ENCODE peak calls at places on chromosomes 11 and 22, in nine cellular contexts. One of them, this sample, is unnamed.

GRCh38 chr11:102110761-102111010 is 439 bp downstream of the YAP1 start:
- DNase-seq in breast epithelium: no peak
- DNase-seq in sigmoid colon: no peak
- DNase-seq in stomach: no peak
- DNase-seq in GM12891: peak
- DNase-seq in HepG2: no peak
- DNase-seq in suprapubic skin: peak
- DNase-seq in GM23338: no peak
- DNase-seq in transverse colon: no peak
- DNase-seq in this sample: peak

GRCh38 chr11:113906515-113906914 is 1.9 kb downstream of the HTR3B start:
- DNase-seq in breast epithelium: no peak
- DNase-seq in sigmoid colon: no peak
- DNase-seq in stomach: peak
- DNase-seq in GM12891: no peak
- DNase-seq in HepG2: peak
- DNase-seq in suprapubic skin: no peak
- DNase-seq in GM23338: no peak
- DNase-seq in transverse colon: no peak
- DNase-seq in this sample: no peak

GRCh38 chr11:118533769-118534729 is 3.1 kb downstream of the TMEM25 start:
- DNase-seq in breast epithelium: no peak
- DNase-seq in sigmoid colon: no peak
- DNase-seq in stomach: no peak
- DNase-seq in GM12891: no peak
- DNase-seq in HepG2: peak
- DNase-seq in suprapubic skin: no peak
- DNase-seq in GM23338: no peak
- DNase-seq in transverse colon: peak
- DNase-seq in this sample: no peak

GRCh38 chr11:68340784-68341556 is 28.6 kb downstream of the LRP5 start:
- DNase-seq in breast epithelium: no peak
- DNase-seq in sigmoid colon: no peak
- DNase-seq in stomach: no peak
- DNase-seq in GM12891: no peak
- DNase-seq in HepG2: no peak
- DNase-seq in suprapubic skin: no peak
- DNase-seq in GM23338: no peak
- DNase-seq in transverse colon: no peak
- DNase-seq in this sample: no peak

GRCh38 chr22:38760477-38761201 is 4.8 kb upstream of the SUN2 start:
- DNase-seq in breast epithelium: no peak
- DNase-seq in sigmoid colon: no peak
- DNase-seq in stomach: no peak
- DNase-seq in GM12891: no peak
- DNase-seq in HepG2: peak
- DNase-seq in suprapubic skin: no peak
- DNase-seq in GM23338: no peak
- DNase-seq in transverse colon: no peak
- DNase-seq in this sample: no peak

GRCh38 chr11:109422755-109423113 is 744 bp downstream of the C11orf87 start:
- DNase-seq in breast epithelium: no peak
- DNase-seq in sigmoid colon: no peak
- DNase-seq in stomach: no peak
- DNase-seq in GM12891: no peak
- DNase-seq in HepG2: no peak
- DNase-seq in suprapubic skin: no peak
- DNase-seq in GM23338: peak
- DNase-seq in transverse colon: no peak
- DNase-seq in this sample: no peak

GRCh38 chr11:105399505-105399904 is 210.4 kb upstream of the GRIA4 start:
- DNase-seq in breast epithelium: no peak
- DNase-seq in sigmoid colon: no peak
- DNase-seq in stomach: no peak
- DNase-seq in GM12891: no peak
- DNase-seq in HepG2: no peak
- DNase-seq in suprapubic skin: no peak
- DNase-seq in GM23338: no peak
- DNase-seq in transverse colon: no peak
- DNase-seq in this sample: no peak

GRCh38 chr11:117793521-117793920 is 3.5 kb downstream of the DSCAML1 start:
- DNase-seq in breast epithelium: no peak
- DNase-seq in sigmoid colon: no peak
- DNase-seq in stomach: no peak
- DNase-seq in GM12891: no peak
- DNase-seq in HepG2: no peak
- DNase-seq in suprapubic skin: no peak
- DNase-seq in GM23338: no peak
- DNase-seq in transverse colon: no peak
- DNase-seq in this sample: no peak

GRCh38 chr22:31287818-31288495 is 4.3 kb downstream of the PIK3IP1 start:
- DNase-seq in breast epithelium: no peak
- DNase-seq in sigmoid colon: peak
- DNase-seq in stomach: no peak
- DNase-seq in GM12891: no peak
- DNase-seq in HepG2: no peak
- DNase-seq in suprapubic skin: no peak
- DNase-seq in GM23338: no peak
- DNase-seq in transverse colon: no peak
- DNase-seq in this sample: no peak
- TF ChIP-seq POLR2AphosphoS5 in breast epithelium: no peak
- TF ChIP-seq POLR2AphosphoS5 in sigmoid colon: no peak
- TF ChIP-seq POLR2AphosphoS5 in stomach: peak
- TF ChIP-seq POLR2AphosphoS5 in GM12891: no peak
- TF ChIP-seq POLR2AphosphoS5 in HepG2: no peak
- TF ChIP-seq POLR2AphosphoS5 in suprapubic skin: no peak
- TF ChIP-seq POLR2AphosphoS5 in GM23338: no peak
- TF ChIP-seq POLR2AphosphoS5 in transverse colon: no peak
- TF ChIP-seq POLR2AphosphoS5 in this sample: no peak

DNA sequence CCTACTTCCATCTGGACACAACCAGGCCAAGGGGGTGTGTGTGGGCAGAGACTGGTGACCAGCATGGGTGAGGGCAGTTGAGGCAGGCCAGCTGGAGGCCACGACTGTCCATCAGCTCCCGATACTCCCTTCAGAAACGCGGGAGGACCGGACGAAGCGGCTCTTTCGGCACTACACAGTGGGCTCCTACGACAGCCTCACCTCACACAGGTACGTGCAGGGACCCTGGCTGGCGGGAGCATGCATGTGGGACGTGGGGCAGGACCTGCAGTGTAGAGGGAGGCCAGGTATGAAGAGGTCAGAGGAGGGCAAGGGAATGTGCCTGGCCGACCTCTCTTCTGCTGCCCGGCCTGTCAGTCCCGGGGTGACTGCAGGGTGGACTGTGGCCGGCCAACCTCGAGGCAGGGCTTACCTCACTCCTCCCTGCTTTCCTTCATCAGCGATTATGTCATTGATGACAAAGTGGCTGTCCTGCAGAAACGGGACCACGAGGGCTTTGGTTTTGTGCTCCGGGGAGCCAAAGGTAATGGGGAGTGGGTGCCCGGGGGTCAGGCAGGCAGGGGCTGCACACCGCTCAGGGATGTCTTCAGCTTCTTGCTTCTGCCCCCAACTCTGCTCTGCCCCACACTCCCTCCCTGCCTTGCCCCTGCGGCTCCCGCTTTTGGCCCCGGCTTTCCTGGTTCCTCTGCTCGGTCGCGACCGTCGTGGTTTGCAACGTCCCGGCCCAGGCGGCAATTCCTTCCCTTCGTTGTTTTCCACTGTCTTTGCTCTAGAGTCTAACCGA is 31.3 kb downstream of the SHANK3 start:
- DNase-seq in breast epithelium: no peak
- DNase-seq in sigmoid colon: peak
- DNase-seq in stomach: no peak
- DNase-seq in GM12891: no peak
- DNase-seq in HepG2: no peak
- DNase-seq in suprapubic skin: peak
- DNase-seq in GM23338: no peak
- DNase-seq in transverse colon: no peak
- DNase-seq in this sample: no peak
- TF ChIP-seq POLR2AphosphoS5 in breast epithelium: no peak
- TF ChIP-seq POLR2AphosphoS5 in sigmoid colon: no peak
- TF ChIP-seq POLR2AphosphoS5 in stomach: no peak
- TF ChIP-seq POLR2AphosphoS5 in GM12891: no peak
- TF ChIP-seq POLR2AphosphoS5 in HepG2: no peak
- TF ChIP-seq POLR2AphosphoS5 in suprapubic skin: no peak
- TF ChIP-seq POLR2AphosphoS5 in GM23338: no peak
- TF ChIP-seq POLR2AphosphoS5 in transverse colon: no peak
- TF ChIP-seq POLR2AphosphoS5 in this sample: no peak

GRCh38 chr22:19879996-19880785 is 25.5 kb upstream of the GNB1L start:
- DNase-seq in breast epithelium: no peak
- DNase-seq in sigmoid colon: peak
- DNase-seq in stomach: no peak
- DNase-seq in GM12891: peak
- DNase-seq in HepG2: peak
- DNase-seq in suprapubic skin: peak
- DNase-seq in GM23338: no peak
- DNase-seq in transverse colon: no peak
- DNase-seq in this sample: no peak

GRCh38 chr22:19879248-19879575 is 24.5 kb upstream of the GNB1L start:
- DNase-seq in breast epithelium: no peak
- DNase-seq in sigmoid colon: peak
- DNase-seq in stomach: no peak
- DNase-seq in GM12891: peak
- DNase-seq in HepG2: no peak
- DNase-seq in suprapubic skin: peak
- DNase-seq in GM23338: no peak
- DNase-seq in transverse colon: no peak
- DNase-seq in this sample: no peak

GRCh38 chr22:19879651-19879995 is 24.9 kb upstream of the GNB1L start:
- DNase-seq in breast epithelium: no peak
- DNase-seq in sigmoid colon: no peak
- DNase-seq in stomach: no peak
- DNase-seq in GM12891: peak
- DNase-seq in HepG2: no peak
- DNase-seq in suprapubic skin: peak
- DNase-seq in GM23338: no peak
- DNase-seq in transverse colon: no peak
- DNase-seq in this sample: no peak

GRCh38 chr22:19877626-19878339 is 23.1 kb upstream of the GNB1L start:
- DNase-seq in breast epithelium: no peak
- DNase-seq in sigmoid colon: peak
- DNase-seq in stomach: no peak
- DNase-seq in GM12891: peak
- DNase-seq in HepG2: no peak
- DNase-seq in suprapubic skin: peak
- DNase-seq in GM23338: no peak
- DNase-seq in transverse colon: no peak
- DNase-seq in this sample: no peak

DNA sequence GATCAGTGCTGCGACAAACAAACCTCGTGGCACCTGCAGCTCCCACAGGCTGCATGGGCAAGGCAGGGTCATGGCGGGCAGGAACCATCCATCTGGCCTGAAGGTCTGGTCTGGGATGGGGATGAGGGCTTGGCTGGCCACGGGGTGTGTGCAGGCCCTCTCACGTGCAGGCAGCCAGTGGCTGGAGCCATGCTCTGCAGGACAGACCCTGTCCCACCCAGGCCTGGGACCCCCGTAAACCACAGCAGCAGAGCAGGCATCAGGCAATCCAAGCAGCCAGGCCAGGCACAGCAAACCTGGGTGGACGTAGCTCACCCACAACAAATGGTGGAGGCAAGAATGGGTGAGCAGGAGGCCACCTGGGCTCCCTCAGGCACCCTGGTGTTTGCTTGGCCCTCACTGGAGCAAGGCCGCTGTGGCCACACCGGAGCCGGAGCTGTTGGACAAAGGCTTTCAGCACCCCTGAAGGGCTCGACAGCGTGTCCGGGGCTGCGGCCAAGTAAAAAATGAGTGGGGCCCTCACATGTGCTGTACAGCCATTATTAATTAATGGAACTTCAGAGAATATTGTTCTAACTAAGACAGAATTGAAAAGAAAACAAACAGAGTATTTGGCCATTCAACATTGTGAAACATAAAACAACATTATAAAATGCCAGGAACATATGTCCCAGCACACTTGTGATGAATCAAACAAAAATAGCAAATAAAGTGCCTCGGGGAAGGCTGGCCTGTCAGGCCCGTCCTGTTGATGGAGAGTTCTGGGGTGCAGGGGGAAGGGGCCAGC is 24.0 kb upstream of the GNB1L start:
- DNase-seq in breast epithelium: no peak
- DNase-seq in sigmoid colon: peak
- DNase-seq in stomach: no peak
- DNase-seq in GM12891: peak
- DNase-seq in HepG2: no peak
- DNase-seq in suprapubic skin: peak
- DNase-seq in GM23338: no peak
- DNase-seq in transverse colon: no peak
- DNase-seq in this sample: no peak
- TF ChIP-seq POLR2AphosphoS5 in breast epithelium: no peak
- TF ChIP-seq POLR2AphosphoS5 in sigmoid colon: no peak
- TF ChIP-seq POLR2AphosphoS5 in stomach: no peak
- TF ChIP-seq POLR2AphosphoS5 in GM12891: no peak
- TF ChIP-seq POLR2AphosphoS5 in HepG2: no peak
- TF ChIP-seq POLR2AphosphoS5 in suprapubic skin: no peak
- TF ChIP-seq POLR2AphosphoS5 in GM23338: no peak
- TF ChIP-seq POLR2AphosphoS5 in transverse colon: no peak
- TF ChIP-seq POLR2AphosphoS5 in this sample: no peak

GRCh38 chr11:85945788-85946187 is 90.6 kb downstream of the CCDC83 start:
- DNase-seq in breast epithelium: no peak
- DNase-seq in sigmoid colon: no peak
- DNase-seq in stomach: no peak
- DNase-seq in GM12891: no peak
- DNase-seq in HepG2: no peak
- DNase-seq in suprapubic skin: no peak
- DNase-seq in GM23338: no peak
- DNase-seq in transverse colon: no peak
- DNase-seq in this sample: no peak

GRCh38 chr11:85946221-85946620 is 91.0 kb downstream of the CCDC83 start:
- DNase-seq in breast epithelium: no peak
- DNase-seq in sigmoid colon: no peak
- DNase-seq in stomach: no peak
- DNase-seq in GM12891: no peak
- DNase-seq in HepG2: peak
- DNase-seq in suprapubic skin: no peak
- DNase-seq in GM23338: no peak
- DNase-seq in transverse colon: no peak
- DNase-seq in this sample: no peak

GRCh38 chr11:85947431-85948272 is 92.5 kb downstream of the CCDC83 start:
- DNase-seq in breast epithelium: no peak
- DNase-seq in sigmoid colon: no peak
- DNase-seq in stomach: no peak
- DNase-seq in GM12891: no peak
- DNase-seq in HepG2: no peak
- DNase-seq in suprapubic skin: no peak
- DNase-seq in GM23338: no peak
- DNase-seq in transverse colon: no peak
- DNase-seq in this sample: no peak

GRCh38 chr11:85948884-85949283 is 93.7 kb downstream of the CCDC83 start:
- DNase-seq in breast epithelium: no peak
- DNase-seq in sigmoid colon: no peak
- DNase-seq in stomach: no peak
- DNase-seq in GM12891: no peak
- DNase-seq in HepG2: no peak
- DNase-seq in suprapubic skin: no peak
- DNase-seq in GM23338: no peak
- DNase-seq in transverse colon: no peak
- DNase-seq in this sample: no peak

DNA sequence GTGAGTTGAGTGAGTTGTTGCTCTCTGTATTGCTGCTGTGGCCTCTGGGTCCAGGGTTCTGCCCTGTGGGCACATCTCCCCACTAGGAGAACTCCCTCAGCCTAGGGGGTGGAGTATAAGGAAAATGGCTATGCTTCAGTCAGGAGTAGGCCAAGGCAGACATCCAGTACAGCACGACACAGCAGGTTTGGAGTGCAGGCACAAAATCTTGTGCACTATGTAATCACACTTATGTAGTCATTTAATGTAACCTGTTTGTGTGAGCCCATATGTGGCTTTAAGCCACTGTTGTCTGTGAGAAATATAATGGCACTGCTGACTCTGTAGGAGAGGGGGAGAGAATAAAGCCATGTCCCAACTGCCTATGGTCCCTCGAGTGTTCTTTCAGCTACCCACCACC is 90.1 kb downstream of the CCDC83 start:
- DNase-seq in breast epithelium: no peak
- DNase-seq in sigmoid colon: no peak
- DNase-seq in stomach: no peak
- DNase-seq in GM12891: no peak
- DNase-seq in HepG2: no peak
- DNase-seq in suprapubic skin: no peak
- DNase-seq in GM23338: no peak
- DNase-seq in transverse colon: no peak
- DNase-seq in this sample: no peak
- TF ChIP-seq POLR2AphosphoS5 in breast epithelium: no peak
- TF ChIP-seq POLR2AphosphoS5 in sigmoid colon: no peak
- TF ChIP-seq POLR2AphosphoS5 in stomach: no peak
- TF ChIP-seq POLR2AphosphoS5 in GM12891: no peak
- TF ChIP-seq POLR2AphosphoS5 in HepG2: no peak
- TF ChIP-seq POLR2AphosphoS5 in suprapubic skin: no peak
- TF ChIP-seq POLR2AphosphoS5 in GM23338: no peak
- TF ChIP-seq POLR2AphosphoS5 in transverse colon: no peak
- TF ChIP-seq POLR2AphosphoS5 in this sample: no peak

This sample was measured in GM12892.